ENCODE peak calls at places on chromosomes 1 and 21, in four cellular contexts. S is HepG2, I is H1, Y is GM12878. N is an unnamed sample.

GRCh38 chr1:113811353-113811887 is 856 bp downstream of the RSBN1 start:
- DNase-seq in I (peak), Y (no peak), S (peak), N (peak)

GRCh38 chr21:46560568-46561447 is 44.1 kb downstream of the S100B start:
- DNase-seq in Y (no peak), I (no peak), S (no peak), N (peak)

GRCh38 chr21:18249542-18250152 is 5.0 kb downstream of the CHODL start:
- DNase-seq in Y (no peak), S (no peak), I (no peak), N (no peak)

GRCh38 chr1:9842073-9842711 is 18.4 kb upstream of the CLSTN1 start:
- DNase-seq in Y (no peak), I (no peak), S (no peak), N (peak)

GRCh38 chr1:16085521-16085920 is 12.1 kb upstream of the FAM131C start:
- DNase-seq in S (no peak), Y (no peak), I (no peak), N (no peak)

GRCh38 chr1:248822148-248823032 is 3.3 kb downstream of the SH3BP5L start:
- DNase-seq in S (no peak), Y (no peak), I (no peak), N (no peak)

GRCh38 chr1:35505911-35506798 is 51.0 kb downstream of the KIAA0319L start:
- DNase-seq in S (no peak), I (no peak), Y (peak), N (peak)

GRCh38 chr1:201779351-201779880 is 49.5 kb upstream of the IPO9 start:
- DNase-seq in Y (no peak), I (no peak), S (no peak), N (no peak)

GRCh38 chr1:201376464-201377374 is 761 bp downstream of the TNNT2 start:
- DNase-seq in S (peak), Y (no peak), I (peak), N (peak)

GRCh38 chr21:44314561-44314960 is 14.7 kb downstream of the PFKL start:
- DNase-seq in I (no peak), Y (no peak), S (no peak), N (no peak)

GRCh38 chr1:208432346-208432745 is 188.2 kb upstream of the PLXNA2 start:
- DNase-seq in Y (no peak), S (no peak), I (no peak), N (no peak)
- TF ChIP-seq TCF12 in Y (no peak), S (no peak), I (no peak), N (no peak)

GRCh38 chr1:39124282-39124681 is 80.2 kb upstream of the MACF1 start:
- DNase-seq in I (no peak), Y (no peak), S (no peak), N (no peak)
- TF ChIP-seq TCF12 in I (no peak), Y (no peak), S (no peak), N (no peak)

DNA sequence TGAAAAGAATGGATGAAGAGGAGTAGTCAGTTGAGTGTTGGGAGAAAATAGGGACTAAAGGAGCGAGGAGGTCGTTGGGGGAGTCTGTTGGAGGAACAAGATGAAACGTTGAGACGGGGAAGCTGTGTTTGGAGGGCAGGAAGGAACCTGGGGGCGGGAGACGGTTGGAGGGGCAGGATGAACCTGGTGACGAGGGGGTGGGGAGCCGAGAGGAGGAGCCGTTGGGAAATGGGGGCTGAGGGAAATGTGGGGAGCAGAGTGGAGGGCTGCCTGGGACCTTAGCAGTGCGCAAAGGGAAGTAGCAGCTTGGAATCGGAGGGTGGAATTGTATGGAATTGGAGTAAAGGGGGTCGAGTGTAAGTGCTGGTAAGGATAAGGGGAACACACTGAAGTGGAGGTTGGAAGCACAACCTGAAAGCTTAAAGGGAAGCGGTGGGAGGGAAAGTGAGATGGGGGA is 630 bp downstream of the MTF2 start:
- DNase-seq in Y (no peak), S (no peak), I (no peak), N (peak)
- TF ChIP-seq TCF12 in Y (no peak), S (no peak), I (no peak), N (no peak)

GRCh38 chr1:21149430-21149861 is 27.3 kb downstream of the EIF4G3 start:
- DNase-seq in S (no peak), I (no peak), Y (no peak), N (peak)
- TF ChIP-seq TCF12 in S (no peak), I (no peak), Y (no peak), N (no peak)

DNA sequence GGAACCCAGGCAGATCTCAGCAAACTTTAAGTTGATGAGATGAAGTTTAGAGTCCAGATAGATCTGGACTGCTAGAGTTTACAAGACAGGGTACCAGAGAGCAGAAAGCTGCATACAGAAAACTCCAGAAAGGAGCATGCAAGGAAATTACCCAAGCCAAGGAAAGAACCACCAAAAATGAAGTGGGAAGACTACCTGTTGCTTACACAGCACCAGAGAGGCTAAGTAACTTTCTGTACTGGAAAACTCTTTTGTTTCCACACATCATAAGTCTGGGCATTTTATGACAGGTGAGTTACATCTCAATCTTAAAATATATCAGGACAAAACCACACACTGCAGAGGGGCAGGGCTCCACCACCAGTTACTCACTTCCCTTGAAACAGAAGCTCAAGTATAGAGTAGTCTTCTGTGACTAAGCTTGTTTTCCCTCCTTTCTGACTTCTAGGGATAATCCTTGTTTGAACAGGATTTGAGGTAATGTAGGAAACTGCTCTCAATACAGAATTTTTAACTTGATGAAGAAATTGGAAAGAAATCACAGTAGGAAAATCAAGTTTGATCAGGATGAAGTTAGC is 17.4 kb upstream of the GJA9 start:
- DNase-seq in I (no peak), S (no peak), Y (no peak), N (no peak)
- TF ChIP-seq TCF12 in I (no peak), S (no peak), Y (no peak), N (no peak)